ENCODE peak calls at places on chromosomes 2 and 18, in four cellular contexts. One of them, this sample, is unnamed.

GRCh38 chr2:54524236-54524991 is 68.3 kb downstream of the SPTBN1 start:
- DNase-seq in tibial nerve: no peak
- DNase-seq in mammary epithelial cell: peak; percentile 59
- DNase-seq in heart left ventricle: no peak
- DNase-seq in this sample: no peak

GRCh38 chr2:40405440-40405839 is 46.5 kb downstream of the SLC8A1 start:
- DNase-seq in tibial nerve: no peak
- DNase-seq in mammary epithelial cell: no peak
- DNase-seq in heart left ventricle: no peak
- DNase-seq in this sample: no peak

GRCh38 chr18:63676927-63677326 is 15.2 kb upstream of the SERPINB3 start:
- DNase-seq in mammary epithelial cell: no peak
- DNase-seq in tibial nerve: no peak
- DNase-seq in heart left ventricle: no peak
- DNase-seq in this sample: no peak

GRCh38 chr2:133652407-133652806 is 84.1 kb upstream of the NCKAP5 start:
- DNase-seq in tibial nerve: no peak
- DNase-seq in mammary epithelial cell: no peak
- DNase-seq in heart left ventricle: no peak
- DNase-seq in this sample: no peak

GRCh38 chr2:224922142-224922727 is 120.0 kb downstream of the DOCK10 start:
- DNase-seq in tibial nerve: no peak
- DNase-seq in mammary epithelial cell: no peak
- DNase-seq in heart left ventricle: no peak
- DNase-seq in this sample: no peak

GRCh38 chr2:23862716-23863426 is 64.1 kb downstream of the ATAD2B start:
- DNase-seq in heart left ventricle: no peak
- DNase-seq in tibial nerve: no peak
- DNase-seq in mammary epithelial cell: no peak
- DNase-seq in this sample: no peak

GRCh38 chr18:51009071-51009470 is 20.9 kb upstream of the SMAD4 start:
- DNase-seq in tibial nerve: no peak
- DNase-seq in mammary epithelial cell: no peak
- DNase-seq in heart left ventricle: no peak
- DNase-seq in this sample: no peak

GRCh38 chr2:72028996-72029395 is 118.7 kb downstream of the CYP26B1 start:
- DNase-seq in tibial nerve: no peak
- DNase-seq in heart left ventricle: no peak
- DNase-seq in mammary epithelial cell: no peak
- DNase-seq in this sample: no peak

GRCh38 chr18:2304378-2305175 is 266.7 kb downstream of the METTL4 start:
- DNase-seq in tibial nerve: no peak
- DNase-seq in heart left ventricle: no peak
- DNase-seq in mammary epithelial cell: peak; percentile 78
- DNase-seq in this sample: no peak

GRCh38 chr2:191926671-191927070 is 79.8 kb upstream of the CAVIN2 start:
- DNase-seq in tibial nerve: no peak
- DNase-seq in heart left ventricle: no peak
- DNase-seq in mammary epithelial cell: no peak
- DNase-seq in this sample: no peak

GRCh38 chr2:17615728-17616351 is 75.3 kb downstream of the VSNL1 start:
- DNase-seq in mammary epithelial cell: peak; percentile 94
- DNase-seq in heart left ventricle: no peak
- DNase-seq in tibial nerve: no peak
- DNase-seq in this sample: no peak

GRCh38 chr18:36086186-36086585 is 18.8 kb upstream of the RPRD1A start:
- DNase-seq in mammary epithelial cell: no peak
- DNase-seq in heart left ventricle: no peak
- DNase-seq in tibial nerve: no peak
- DNase-seq in this sample: no peak

GRCh38 chr18:75874401-75875093 is 447.0 kb upstream of the SMIM21 start:
- DNase-seq in mammary epithelial cell: no peak
- DNase-seq in tibial nerve: no peak
- DNase-seq in heart left ventricle: no peak
- DNase-seq in this sample: no peak

GRCh38 chr2:179263460-179264237 is 983 bp downstream of the SESTD1 start:
- DNase-seq in mammary epithelial cell: peak; percentile 59
- DNase-seq in heart left ventricle: peak; percentile 77
- DNase-seq in tibial nerve: peak; percentile 74
- DNase-seq in this sample: peak; percentile 5

GRCh38 chr2:213227458-213227857 is 56.8 kb upstream of the SPAG16 start:
- DNase-seq in heart left ventricle: no peak
- DNase-seq in mammary epithelial cell: peak; percentile 54
- DNase-seq in tibial nerve: no peak
- DNase-seq in this sample: no peak

GRCh38 chr18:47752796-47753645 is 177.4 kb downstream of the SMAD2 start:
- DNase-seq in heart left ventricle: no peak
- DNase-seq in tibial nerve: no peak
- DNase-seq in mammary epithelial cell: no peak
- DNase-seq in this sample: no peak

GRCh38 chr2:50611261-50612020 is 420.5 kb downstream of the NRXN1 start:
- DNase-seq in heart left ventricle: no peak
- DNase-seq in mammary epithelial cell: no peak
- DNase-seq in tibial nerve: no peak
- DNase-seq in this sample: no peak

GRCh38 chr2:22326250-22326649 is 1058.7 kb upstream of the KLHL29 start:
- DNase-seq in mammary epithelial cell: no peak
- DNase-seq in heart left ventricle: no peak
- DNase-seq in tibial nerve: no peak
- DNase-seq in this sample: no peak

GRCh38 chr2:11347403-11347965 is 3.0 kb upstream of the ROCK2 start:
- DNase-seq in heart left ventricle: no peak
- DNase-seq in tibial nerve: no peak
- DNase-seq in mammary epithelial cell: no peak
- DNase-seq in this sample: no peak

GRCh38 chr18:58580078-58580477 is 48.8 kb downstream of the ALPK2 start:
- DNase-seq in mammary epithelial cell: no peak
- DNase-seq in heart left ventricle: no peak
- DNase-seq in tibial nerve: no peak
- DNase-seq in this sample: no peak

GRCh38 chr2:55165567-55165966 is 66.5 kb downstream of the CLHC1 start:
- DNase-seq in heart left ventricle: no peak
- DNase-seq in tibial nerve: no peak
- DNase-seq in mammary epithelial cell: peak; percentile 50
- DNase-seq in this sample: no peak

GRCh38 chr2:189933911-189934399 is 128.6 kb downstream of the MSTN start:
- DNase-seq in mammary epithelial cell: peak; percentile 42
- DNase-seq in heart left ventricle: no peak
- DNase-seq in tibial nerve: no peak
- DNase-seq in this sample: no peak

GRCh38 chr2:11688222-11689069 is 18.5 kb upstream of the NTSR2 start:
- DNase-seq in tibial nerve: peak; percentile 89
- DNase-seq in mammary epithelial cell: peak; percentile 65
- DNase-seq in heart left ventricle: peak; percentile 91
- DNase-seq in this sample: peak; percentile 30

GRCh38 chr2:8119782-8120551 is 561.9 kb upstream of the ID2 start:
- DNase-seq in tibial nerve: no peak
- DNase-seq in heart left ventricle: no peak
- DNase-seq in mammary epithelial cell: peak; percentile 83
- DNase-seq in this sample: no peak

GRCh38 chr2:9285921-9286320 is 79.3 kb downstream of the ASAP2 start:
- DNase-seq in mammary epithelial cell: peak; percentile 16
- DNase-seq in heart left ventricle: no peak
- DNase-seq in tibial nerve: no peak
- DNase-seq in this sample: no peak

GRCh38 chr18:66557091-66557490 is 46.8 kb downstream of the CDH19 start:
- DNase-seq in heart left ventricle: no peak
- DNase-seq in tibial nerve: no peak
- DNase-seq in mammary epithelial cell: peak; percentile 27
- DNase-seq in this sample: no peak

GRCh38 chr2:237754182-237754581 is 44.4 kb upstream of the RBM44 start:
- DNase-seq in tibial nerve: no peak
- DNase-seq in heart left ventricle: no peak
- DNase-seq in mammary epithelial cell: no peak
- DNase-seq in this sample: no peak

GRCh38 chr2:71798266-71799012 is 345.1 kb downstream of the DYSF start:
- DNase-seq in mammary epithelial cell: peak; percentile 22
- DNase-seq in tibial nerve: no peak
- DNase-seq in heart left ventricle: no peak
- DNase-seq in this sample: no peak

GRCh38 chr18:59011786-59012185 is 127.9 kb upstream of the SEC11C start:
- DNase-seq in tibial nerve: no peak
- DNase-seq in mammary epithelial cell: no peak
- DNase-seq in heart left ventricle: no peak
- DNase-seq in this sample: no peak

GRCh38 chr2:216974321-216975302 is 114.7 kb upstream of the TNP1 start:
- DNase-seq in tibial nerve: no peak
- DNase-seq in mammary epithelial cell: no peak
- DNase-seq in heart left ventricle: no peak
- DNase-seq in this sample: no peak

GRCh38 chr18:907880-908512 is 3.3 kb downstream of the ADCYAP1 start:
- DNase-seq in tibial nerve: no peak
- DNase-seq in mammary epithelial cell: no peak
- DNase-seq in heart left ventricle: peak; percentile 58
- DNase-seq in this sample: no peak

GRCh38 chr2:69833752-69834151 is 4.3 kb downstream of the GMCL1 start:
- DNase-seq in tibial nerve: no peak
- DNase-seq in mammary epithelial cell: no peak
- DNase-seq in heart left ventricle: no peak
- DNase-seq in this sample: no peak

DNA sequence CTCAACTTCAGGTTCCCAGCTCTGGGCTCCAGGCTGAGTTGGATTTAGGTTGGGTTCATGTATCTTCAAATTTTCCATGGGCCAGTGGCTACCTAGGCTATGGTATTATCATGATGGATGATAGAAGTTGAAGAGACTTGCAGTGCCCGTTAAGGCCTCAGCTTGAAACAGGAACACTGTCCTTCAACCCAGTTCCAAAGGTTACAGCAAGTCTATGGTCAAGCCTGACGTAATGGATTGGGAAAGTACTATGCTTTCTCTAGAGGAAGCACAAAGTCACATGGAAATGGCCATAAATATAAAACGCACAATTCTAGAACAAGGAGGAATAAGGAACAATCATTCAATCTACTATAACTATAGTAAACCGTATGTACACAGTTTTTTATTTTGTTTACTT is 593.2 kb downstream of the ZEB2 start:
- DNase-seq in mammary epithelial cell: no peak
- DNase-seq in tibial nerve: no peak
- DNase-seq in heart left ventricle: no peak
- DNase-seq in this sample: no peak
- H3K9me3 ChIP-seq in mammary epithelial cell: no peaks in the 10 kb centered on the region
- H3K9me3 ChIP-seq in tibial nerve: no peaks in the 10 kb centered on the region
- H3K9me3 ChIP-seq in heart left ventricle: no peaks in the 10 kb centered on the region
- H3K9me3 ChIP-seq in this sample: no peaks in the 10 kb centered on the region

DNA sequence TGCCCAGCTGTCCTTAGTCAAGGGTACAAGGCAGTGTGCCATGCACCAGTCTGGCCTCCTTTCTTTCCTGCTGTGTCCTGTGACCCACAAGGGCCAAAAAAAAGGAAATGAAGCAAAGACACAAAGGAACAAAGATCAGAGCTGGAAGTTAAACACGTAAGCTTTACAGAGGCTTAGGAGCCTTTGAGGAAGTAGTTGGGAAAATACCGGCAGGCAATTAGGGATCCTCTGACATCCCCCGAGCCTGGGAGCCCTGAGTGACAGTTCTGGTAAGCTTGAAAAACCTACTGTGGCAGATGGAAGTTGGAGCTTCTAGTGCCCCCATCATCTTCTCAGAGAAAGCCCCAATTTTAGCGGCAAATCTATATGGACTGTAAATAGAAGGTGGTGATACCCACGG is 78.5 kb downstream of the SPRED2 start:
- DNase-seq in mammary epithelial cell: no peak
- DNase-seq in tibial nerve: no peak
- DNase-seq in heart left ventricle: no peak
- DNase-seq in this sample: no peak
- H3K4me1 ChIP-seq in mammary epithelial cell: peaks cover 46% of the 10 kb centered on the region
- H3K4me1 ChIP-seq in tibial nerve: peaks cover 3% of the 10 kb centered on the region
- H3K4me1 ChIP-seq in heart left ventricle: peaks cover 47% of the 10 kb centered on the region
- H3K4me1 ChIP-seq in this sample: peaks cover 11% of the 10 kb centered on the region

DNA sequence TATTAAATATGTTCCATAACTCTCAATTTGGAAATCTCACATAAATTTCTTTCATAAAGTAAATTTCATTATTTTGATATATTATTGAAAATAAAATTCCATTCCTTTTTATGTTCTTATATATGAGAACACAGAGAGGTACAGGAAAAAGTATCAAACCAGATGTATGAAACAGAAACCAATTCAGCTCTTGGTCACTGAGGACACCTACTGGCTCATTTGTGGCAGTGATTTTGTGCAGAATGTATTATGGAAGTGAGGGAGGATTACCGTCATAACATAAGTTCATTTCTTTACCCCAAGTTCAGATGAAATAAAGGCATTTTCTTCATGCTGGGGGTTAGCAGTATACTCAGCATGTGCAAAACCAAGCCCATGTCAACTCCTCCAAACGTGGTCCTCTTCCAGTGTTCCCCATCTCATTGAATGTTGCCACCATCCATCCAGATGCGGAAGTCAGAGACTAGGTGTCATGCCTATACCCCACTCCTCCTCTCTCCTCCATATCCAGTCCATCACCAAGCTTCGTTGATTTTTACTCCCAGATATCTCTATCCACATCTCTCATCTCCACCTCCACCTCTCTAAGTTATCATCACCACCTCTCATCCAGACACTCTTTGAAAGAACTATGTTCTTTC is 41.7 kb upstream of the MALL start:
- DNase-seq in heart left ventricle: no peak
- DNase-seq in mammary epithelial cell: peak; percentile 69
- DNase-seq in tibial nerve: peak; percentile 19
- DNase-seq in this sample: no peak
- H3K4me3 ChIP-seq in heart left ventricle: no peak overlapping the region
- H3K4me3 ChIP-seq in mammary epithelial cell: no peak overlapping the region
- H3K4me3 ChIP-seq in tibial nerve: no peak overlapping the region
- H3K4me3 ChIP-seq in this sample: no peak overlapping the region

DNA sequence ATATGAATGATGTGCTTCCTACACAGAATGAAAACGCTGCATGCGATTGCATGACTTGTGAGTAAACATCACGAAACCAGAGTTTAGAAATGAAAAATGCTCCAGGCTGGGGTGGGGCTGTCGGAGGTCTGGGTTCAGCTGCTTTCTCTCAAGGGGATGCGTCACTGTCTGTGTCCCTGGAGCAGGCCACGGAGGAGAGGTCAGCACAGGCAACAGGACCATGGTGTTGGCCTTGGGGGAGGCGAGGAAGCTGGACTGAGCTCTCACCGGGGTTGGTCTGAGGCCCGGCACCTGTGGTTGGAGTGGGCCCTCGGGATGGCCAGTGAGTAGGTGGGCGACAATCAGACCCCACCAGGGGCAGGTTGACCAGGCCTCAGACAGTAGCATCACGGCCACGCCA is 89.0 kb upstream of the TMEM18 start:
- DNase-seq in heart left ventricle: no peak
- DNase-seq in tibial nerve: no peak
- DNase-seq in mammary epithelial cell: no peak
- DNase-seq in this sample: no peak
- H3K9me3 ChIP-seq in heart left ventricle: no peaks in the 10 kb centered on the region
- H3K9me3 ChIP-seq in tibial nerve: no peaks in the 10 kb centered on the region
- H3K9me3 ChIP-seq in mammary epithelial cell: peaks cover 18% of the 10 kb centered on the region
- H3K9me3 ChIP-seq in this sample: no peaks in the 10 kb centered on the region

GRCh38 chr2:239319261-239319661 is 81.6 kb downstream of the HDAC4 start:
- DNase-seq in mammary epithelial cell: no peak
- DNase-seq in heart left ventricle: no peak
- DNase-seq in tibial nerve: peak; percentile 51
- DNase-seq in this sample: no peak
- H3K4me1 ChIP-seq in mammary epithelial cell: no peaks in the 10 kb centered on the region
- H3K4me1 ChIP-seq in heart left ventricle: peaks cover 25% of the 10 kb centered on the region
- H3K4me1 ChIP-seq in tibial nerve: peaks cover 23% of the 10 kb centered on the region
- H3K4me1 ChIP-seq in this sample: peaks cover 69% of the 10 kb centered on the region